ENCODE peak calls at places on chromosomes 12 and 14, in four cellular contexts. A is right lobe of liver, J is psoas muscle, Q is body of pancreas. T is an unnamed sample.

GRCh38 chr12:64083285-64084210 is 138.5 kb downstream of the KICS2 start:
- DNase-seq in A (peak; percentile 67), J (peak; percentile 74), Q (peak; percentile 88), T (peak; percentile 83)

GRCh38 chr12:50505386-50505827 is 622 bp downstream of the DIP2B start:
- DNase-seq in A (peak; percentile 63), J (no peak), Q (peak; percentile 31), T (peak; percentile 46)

GRCh38 chr14:106652494-106652893 is 1126.1 kb downstream of the TMEM121 start:
- DNase-seq in A (no peak), J (no peak), Q (no peak), T (no peak)

GRCh38 chr12:65908147-65908546 is 83.9 kb downstream of the HMGA2 start:
- DNase-seq in A (no peak), J (no peak), Q (no peak), T (no peak)

GRCh38 chr12:104226672-104227071 is 11.1 kb downstream of the TXNRD1 start:
- DNase-seq in A (no peak), J (no peak), Q (no peak), T (no peak)

GRCh38 chr14:56894591-56894991 is 84.3 kb upstream of the OTX2 start:
- DNase-seq in A (no peak), J (no peak), Q (no peak), T (peak; percentile 98)

GRCh38 chr14:25136811-25137210 is 86.9 kb upstream of the STXBP6 start:
- DNase-seq in A (no peak), J (no peak), Q (no peak), T (no peak)

GRCh38 chr14:22850944-22851790 is 14.8 kb downstream of the MMP14 start:
- DNase-seq in A (peak; percentile 63), J (peak; percentile 88), Q (peak; percentile 85), T (no peak)

GRCh38 chr12:56488041-56488955 is at the start of gene GLS2:
- DNase-seq in A (peak; percentile 87), J (peak; percentile 72), Q (peak; percentile 85), T (no peak)

DNA sequence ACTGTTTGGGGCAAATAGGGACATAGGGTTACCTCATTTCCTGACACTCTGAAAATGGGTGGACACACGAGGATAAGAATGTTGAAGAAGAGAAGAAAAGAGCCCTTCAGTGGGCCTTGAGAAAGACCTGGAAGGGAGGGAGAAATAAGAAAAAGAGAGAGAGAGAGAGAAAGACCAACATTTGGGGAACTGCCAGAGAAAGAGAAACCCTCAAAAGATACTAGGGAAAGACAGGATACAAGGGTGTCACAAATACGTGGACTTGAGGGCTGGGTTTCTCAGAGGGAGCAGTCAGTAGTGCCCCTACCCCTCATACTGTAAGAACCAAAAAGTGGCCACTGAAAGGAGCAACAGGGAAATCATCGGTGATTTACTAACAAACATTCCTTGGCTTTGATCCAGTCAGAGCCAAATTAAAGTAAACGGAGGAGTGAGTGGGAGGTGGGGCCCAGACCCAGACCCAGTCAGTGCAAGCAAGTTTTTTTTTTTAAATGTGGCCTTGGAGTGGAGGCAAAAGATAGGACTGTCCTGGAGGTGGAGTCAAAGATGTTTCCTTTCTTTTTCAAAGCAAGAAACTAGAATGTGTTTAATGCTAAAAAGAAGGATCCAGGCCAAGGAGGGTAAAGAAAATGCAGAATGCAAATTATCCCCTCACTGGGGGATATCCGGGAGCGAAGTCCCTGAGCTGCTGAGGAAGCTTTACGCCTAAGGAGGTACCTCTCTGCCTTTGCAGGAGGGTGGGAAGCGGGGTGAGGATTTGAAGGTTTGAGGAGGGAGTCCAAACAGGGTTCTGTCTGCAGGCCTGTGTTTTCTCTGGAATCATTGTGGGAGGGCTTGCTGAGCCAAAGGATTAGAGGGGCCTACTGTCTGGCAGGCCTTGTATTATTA is 143.4 kb upstream of the AMIGO2 start:
- DNase-seq in A (no peak), J (no peak), Q (no peak), T (no peak)
- H3K4me3 ChIP-seq in A (no peak overlapping the region), J (peak overlapping the region; percentile 28), Q (no peak overlapping the region), T (no peak overlapping the region)

GRCh38 chr14:59482120-59482434 is 2.1 kb downstream of the L3HYPDH start:
- DNase-seq in A (no peak), J (no peak), Q (no peak), T (no peak)
- H3K4me1 ChIP-seq in A (peaks cover 30% of the 10 kb centered on the region), J (peaks cover 52% of the 10 kb centered on the region), Q (peaks cover 50% of the 10 kb centered on the region), T (peaks cover 17% of the 10 kb centered on the region)

DNA sequence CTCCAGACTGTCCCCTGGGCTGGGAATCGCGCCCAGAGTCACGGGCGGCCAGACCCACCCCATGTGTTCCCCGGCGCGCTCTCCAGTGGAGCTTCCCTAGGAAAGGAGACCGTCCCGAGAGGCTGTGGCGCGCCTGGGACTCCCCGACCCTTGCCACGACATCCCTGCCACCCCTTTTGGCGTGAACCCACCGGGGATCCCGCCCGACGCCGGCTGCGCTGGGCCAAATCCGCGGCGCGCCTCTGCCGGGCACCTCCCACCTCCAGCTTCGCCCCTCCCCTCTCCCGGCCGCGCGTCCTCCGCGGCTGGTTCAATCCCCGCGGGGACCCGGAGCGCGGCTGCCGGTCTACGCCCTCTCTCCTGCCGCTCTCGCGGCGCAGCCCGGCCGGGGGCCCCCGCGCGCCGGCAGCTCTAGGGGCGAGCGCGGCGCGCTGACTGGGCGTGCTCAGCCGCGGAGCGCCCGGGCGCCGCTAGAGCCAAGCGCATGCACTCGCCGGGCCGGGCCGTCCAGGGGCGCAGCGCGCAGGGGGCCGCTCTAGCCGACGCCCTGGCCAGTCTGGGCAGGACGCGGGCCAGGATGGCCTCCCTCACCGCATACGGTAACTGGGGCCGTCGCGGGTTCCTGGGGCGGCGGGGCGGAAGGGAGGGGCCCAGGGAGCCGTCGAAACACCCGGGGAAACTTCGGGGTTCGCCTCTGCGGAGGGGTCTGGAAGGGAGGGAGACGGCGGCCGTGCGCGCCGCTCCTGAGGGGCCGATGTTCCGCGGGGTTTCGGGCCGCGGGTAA is 77.4 kb upstream of the ANO4 start:
- DNase-seq in A (no peak), J (no peak), Q (no peak), T (peak; percentile 80)
- H3K4me3 ChIP-seq in A (no peak overlapping the region), J (peak overlapping the region; percentile 25), Q (no peak overlapping the region), T (peak overlapping the region; percentile 57)

DNA sequence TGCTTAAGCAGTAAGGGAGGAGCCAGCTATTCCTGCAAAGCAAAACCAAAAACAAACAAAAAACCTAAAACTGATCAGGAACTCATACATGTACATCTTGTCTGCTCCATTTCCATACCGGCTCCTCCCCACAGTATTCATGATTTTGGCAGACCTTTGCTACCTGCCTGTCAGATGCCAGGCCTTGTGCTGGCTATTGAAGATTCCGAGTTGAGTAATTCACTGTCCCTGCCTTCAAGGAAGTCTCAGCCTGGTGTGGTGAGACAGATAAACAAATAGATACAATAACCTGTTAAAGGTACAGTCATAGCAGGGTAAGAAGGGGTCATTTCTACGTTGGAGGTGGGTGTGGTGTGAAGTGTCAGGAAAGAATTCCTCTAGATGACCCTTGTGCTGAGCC is 42.7 kb downstream of the SUSD6 start:
- DNase-seq in A (no peak), J (no peak), Q (no peak), T (no peak)
- H3K4me1 ChIP-seq in A (peaks cover 41% of the 10 kb centered on the region), J (peaks cover 72% of the 10 kb centered on the region), Q (peaks cover 83% of the 10 kb centered on the region), T (no peaks in the 10 kb centered on the region)

GRCh38 chr12:46159239-46159901 is 109.5 kb downstream of the SLC38A1 start:
- DNase-seq in A (no peak), J (no peak), Q (no peak), T (no peak)
- H3K4me3 ChIP-seq in A (no peak overlapping the region), J (no peak overlapping the region), Q (no peak overlapping the region), T (no peak overlapping the region)

T was measured in HAP-1.